ENCODE peak calls at places on chromosome 15, in six cellular contexts. A is RWPE2, O is testis, B is pancreas, F is Panc1, Z is ovary. G is an unnamed sample. For H3K4me1 and H3K9me3, the result is how much of the 10 kb centered on the place peaks cover.

GRCh38 chr15:58269455-58270414 is 131.6 kb downstream of the AQP9 start:
- DNase-seq in A (no peak), O (peak), B (peak), F (peak), Z (no peak), G (peak)

GRCh38 chr15:31845791-31846190 is 184.5 kb upstream of the CHRNA7 start:
- DNase-seq in A (no peak), O (no peak), B (no peak), F (no peak), Z (no peak), G (no peak)

GRCh38 chr15:91852741-91853500 is 587 bp upstream of the SLCO3A1 start:
- DNase-seq in A (peak), O (peak), B (peak), F (no peak), Z (peak), G (peak)

GRCh38 chr15:45646220-45646619 is 11.4 kb downstream of the SQOR start:
- DNase-seq in A (no peak), O (no peak), B (no peak), F (no peak), Z (no peak), G (peak)

GRCh38 chr15:38651328-38652038 is 86.9 kb upstream of the RASGRP1 start:
- DNase-seq in A (no peak), O (no peak), B (no peak), F (no peak), Z (no peak), G (no peak)

GRCh38 chr15:100623301-100623700 is 20.9 kb downstream of the ASB7 start:
- DNase-seq in A (no peak), O (no peak), B (no peak), F (no peak), Z (no peak), G (no peak)

GRCh38 chr15:58314593-58315216 is 117.1 kb upstream of the LIPC start:
- DNase-seq in A (no peak), O (no peak), B (no peak), F (no peak), Z (no peak), G (no peak)

GRCh38 chr15:56716334-56716733 is 17.0 kb downstream of the ZNF280D start:
- DNase-seq in A (no peak), O (no peak), B (no peak), F (no peak), Z (no peak), G (no peak)

GRCh38 chr15:99717129-99718024 is 15.9 kb downstream of the LYSMD4 start:
- DNase-seq in A (no peak), O (peak), B (no peak), F (no peak), Z (no peak), G (peak)

GRCh38 chr15:59160880-59161593 is 45.6 kb upstream of the LDHAL6B start:
- DNase-seq in A (peak), O (peak), B (no peak), F (peak), Z (no peak), G (peak)

GRCh38 chr15:39194431-39194830 is 386.4 kb upstream of the THBS1 start:
- DNase-seq in A (no peak), O (no peak), B (no peak), F (no peak), Z (no peak), G (no peak)

GRCh38 chr15:74403590-74403919 is 30.2 kb downstream of the SEMA7A start:
- DNase-seq in A (no peak), O (no peak), B (no peak), F (no peak), Z (no peak), G (no peak)

GRCh38 chr15:88513195-88513594 is 33.3 kb downstream of the DET1 start:
- DNase-seq in A (no peak), O (no peak), B (no peak), F (no peak), Z (no peak), G (no peak)

GRCh38 chr15:75625542-75626347 is at the start of gene SNUPN:
- DNase-seq in A (peak), O (peak), B (peak), F (peak), Z (peak), G (peak)
- TF ChIP-seq CTCF in A (no peak), O (peak), B (no peak), F (no peak), Z (no peak), G (no peak)

GRCh38 chr15:89645680-89646079 is 9.6 kb downstream of the KIF7 start:
- DNase-seq in A (peak), O (no peak), B (no peak), F (no peak), Z (peak), G (no peak)
- H3K4me1 ChIP-seq in A (under half), O (under half), B (under half), F (under half), Z (under half), G (under half)

GRCh38 chr15:94934440-94934839 is 703.1 kb downstream of the MCTP2 start:
- DNase-seq in A (no peak), O (no peak), B (no peak), F (no peak), Z (no peak), G (no peak)
- H3K9me3 ChIP-seq in A (under half), O (under half), B (under half), F (under half), Z (under half), G (under half)

GRCh38 chr15:80183886-80184285 is 31.1 kb downstream of the FAH start:
- DNase-seq in A (no peak), O (no peak), B (no peak), F (no peak), Z (no peak), G (no peak)
- TF ChIP-seq CTCF in A (peak), O (peak), B (no peak), F (no peak), Z (no peak), G (no peak)

DNA sequence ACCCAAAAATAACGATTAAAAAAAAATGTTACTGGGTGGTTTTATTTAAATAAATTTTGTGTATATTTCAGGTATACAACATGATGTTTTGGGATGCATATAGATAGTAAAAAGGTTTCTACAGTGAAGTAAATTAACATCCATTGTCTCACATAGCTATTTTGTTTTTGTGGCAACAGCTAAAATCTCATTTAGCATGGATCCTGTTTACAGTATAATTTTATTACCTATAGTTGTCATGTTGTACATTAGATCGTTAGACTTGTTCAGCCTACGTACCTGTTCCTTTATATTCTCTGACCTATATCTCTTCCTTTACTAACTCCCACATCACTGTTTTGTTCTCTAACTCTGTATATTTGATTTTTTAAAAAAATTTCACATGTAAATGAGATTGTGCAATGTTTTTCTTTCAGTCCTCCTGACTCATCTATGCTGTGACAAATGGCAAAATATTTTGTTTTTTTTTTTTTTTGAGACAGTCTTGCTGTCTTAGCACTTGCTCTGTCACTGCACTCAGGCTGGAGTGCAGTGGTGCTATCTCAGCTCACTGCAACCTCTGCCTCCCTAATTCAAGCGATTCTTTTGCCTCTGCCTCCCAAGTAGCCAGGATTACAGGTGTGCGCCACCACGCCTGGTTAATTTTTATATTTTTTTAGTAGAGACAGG is 45.6 kb downstream of the OIP5 start:
- DNase-seq in A (no peak), O (no peak), B (peak), F (no peak), Z (no peak), G (peak)
- H3K4me1 ChIP-seq in A (under half), O (under half), B (under half), F (under half), Z (under half), G (under half)

DNA sequence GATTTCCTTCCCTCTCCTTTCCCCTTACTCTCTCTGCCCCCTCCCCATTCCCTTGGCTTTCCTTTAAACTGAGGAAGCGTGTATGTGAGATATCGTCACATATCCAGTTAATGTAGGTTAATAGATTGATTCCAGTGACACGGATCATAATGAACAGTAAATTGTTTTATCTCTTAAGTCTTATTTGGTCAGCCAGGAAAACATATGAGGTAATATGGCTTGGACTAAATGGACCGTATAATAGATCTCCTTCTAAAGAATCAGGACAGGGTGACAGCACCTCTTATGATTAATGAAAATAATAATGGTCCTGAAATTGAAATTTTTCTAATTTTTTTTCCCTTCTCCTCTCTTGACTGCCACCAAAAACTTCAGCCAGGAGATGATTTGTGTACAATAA is 779.8 kb upstream of the NR2F2 start:
- DNase-seq in A (no peak), O (no peak), B (no peak), F (no peak), Z (no peak), G (no peak)
- H3K9me3 ChIP-seq in A (under half), O (under half), B (under half), F (under half), Z (under half), G (under half)

GRCh38 chr15:65650312-65651041 is 28.7 kb downstream of the SLC24A1 start:
- DNase-seq in A (no peak), O (no peak), B (no peak), F (no peak), Z (no peak), G (no peak)
- TF ChIP-seq CTCF in A (no peak), O (no peak), B (no peak), F (no peak), Z (no peak), G (no peak)

DNA sequence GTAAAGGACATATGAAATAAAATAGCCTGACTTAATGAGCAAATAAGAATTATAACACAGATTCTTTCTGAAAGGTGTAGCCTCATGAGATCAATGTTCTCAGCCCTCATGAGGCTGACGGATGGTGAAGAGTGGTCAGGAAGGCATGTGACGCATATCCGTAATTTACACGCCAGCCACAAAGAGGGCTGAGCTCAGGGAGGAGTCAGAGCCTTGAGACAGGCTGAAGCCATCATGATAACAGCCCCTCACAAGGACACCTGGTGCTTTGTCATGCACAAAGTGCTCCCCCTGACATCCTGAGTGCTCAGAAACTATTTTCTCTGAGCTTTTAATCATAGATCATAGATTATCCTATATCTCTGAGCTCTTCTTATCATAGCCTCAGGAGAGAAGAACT is 266.9 kb downstream of the RPLP1 start:
- DNase-seq in A (no peak), O (peak), B (no peak), F (no peak), Z (no peak), G (peak)
- H3K4me1 ChIP-seq in A (under half), O (under half), B (under half), F (under half), Z (under half), G (under half)

GRCh38 chr15:78205337-78205736 is 29.0 kb downstream of the ACSBG1 start:
- DNase-seq in A (no peak), O (no peak), B (no peak), F (no peak), Z (no peak), G (no peak)
- H3K9me3 ChIP-seq in A (under half), O (under half), B (under half), F (under half), Z (under half), G (under half)